ENCODE peak calls at places on chromosomes 1 and 21, in six cellular contexts. Y is upper lobe of left lung, Z is H1, J is stomach, V is sigmoid colon, M is transverse colon. D is an unnamed sample.

GRCh38 chr1:94540440-94541174 is 952 bp downstream of the F3 start:
- DNase-seq in V (no peak), Y (no peak), Z (no peak), J (no peak), M (no peak), D (no peak)

GRCh38 chr1:200535605-200536004 is 84.9 kb downstream of the KIF14 start:
- DNase-seq in M (peak; percentile 36), Y (peak; percentile 22), Z (no peak), J (peak; percentile 53), V (no peak), D (no peak)

GRCh38 chr1:210328746-210329488 is at the start of gene HHAT:
- DNase-seq in Z (peak; percentile 75), V (peak; percentile 87), M (peak; percentile 86), J (peak; percentile 79), Y (peak; percentile 69), D (peak; percentile 88)

GRCh38 chr1:98001764-98002163 is 80.9 kb upstream of the DPYD start:
- DNase-seq in M (no peak), V (no peak), Z (no peak), J (no peak), Y (no peak), D (no peak)

GRCh38 chr1:66416295-66416694 is 117.7 kb upstream of the SGIP1 start:
- DNase-seq in M (no peak), Z (no peak), Y (no peak), V (no peak), J (no peak), D (no peak)

GRCh38 chr21:46424062-46424591 is 34.6 kb upstream of the DIP2A start:
- DNase-seq in Y (no peak), J (no peak), V (no peak), M (no peak), Z (no peak), D (no peak)

GRCh38 chr1:87986154-87986914 is 657.7 kb downstream of the LMO4 start:
- DNase-seq in Z (no peak), V (no peak), J (no peak), Y (no peak), M (no peak), D (no peak)

GRCh38 chr1:21005840-21006239 is 170.9 kb downstream of the EIF4G3 start:
- DNase-seq in Y (no peak), V (no peak), M (no peak), Z (no peak), J (no peak), D (no peak)

GRCh38 chr1:30907641-30908445 is 715 bp downstream of the SDC3 start:
- DNase-seq in Y (no peak), M (peak; percentile 11), Z (no peak), J (no peak), V (peak; percentile 78), D (peak; percentile 64)

GRCh38 chr21:44267655-44268142 is 6.0 kb upstream of the DNMT3L start:
- DNase-seq in V (no peak), Y (no peak), Z (peak; percentile 66), J (no peak), M (peak; percentile 32), D (no peak)

GRCh38 chr1:209743145-209743482 is 12.7 kb upstream of the TRAF3IP3 start:
- DNase-seq in Y (no peak), V (peak; percentile 68), M (no peak), J (peak; percentile 49), Z (no peak), D (no peak)

GRCh38 chr1:5915587-5916571 is 76.3 kb downstream of the NPHP4 start:
- DNase-seq in J (no peak), V (no peak), Z (peak; percentile 45), M (no peak), Y (no peak), D (peak; percentile 65)

GRCh38 chr1:99482286-99482685 is 163.6 kb upstream of the PALMD start:
- DNase-seq in V (no peak), J (no peak), Z (no peak), M (no peak), Y (no peak), D (no peak)

GRCh38 chr1:108000620-108001105 is 35.7 kb upstream of the VAV3 start:
- DNase-seq in M (no peak), J (peak; percentile 64), V (peak; percentile 63), Z (no peak), Y (no peak), D (no peak)

GRCh38 chr21:42026072-42026415 is 15.9 kb upstream of the ZBTB21 start:
- DNase-seq in V (peak; percentile 66), M (no peak), Y (no peak), Z (no peak), J (no peak), D (peak; percentile 53)

GRCh38 chr21:35533893-35534292 is 484.8 kb upstream of the RUNX1 start:
- DNase-seq in Y (no peak), V (no peak), J (no peak), M (no peak), Z (no peak), D (no peak)

GRCh38 chr1:183804916-183805734 is at the start of gene RGL1:
- DNase-seq in M (peak; percentile 60), J (peak; percentile 46), Z (peak; percentile 66), Y (peak; percentile 87), V (peak; percentile 94), D (peak; percentile 82)

GRCh38 chr1:202688401-202688800 is 21.9 kb downstream of the SYT2 start:
- DNase-seq in J (no peak), Z (no peak), V (no peak), M (no peak), Y (no peak), D (no peak)

GRCh38 chr1:47555307-47555706 is 117.5 kb downstream of the FOXD2 start:
- DNase-seq in Z (no peak), Y (peak; percentile 61), M (peak; percentile 66), J (peak; percentile 52), V (no peak), D (no peak)

GRCh38 chr1:237043846-237044636 is 2.1 kb downstream of the RYR2 start:
- DNase-seq in M (no peak), Y (no peak), V (no peak), Z (no peak), J (no peak), D (no peak)

GRCh38 chr1:232012773-232013386 is 386.3 kb downstream of the DISC1 start:
- DNase-seq in Y (peak; percentile 39), Z (no peak), M (peak; percentile 69), V (peak; percentile 87), J (no peak), D (no peak)

GRCh38 chr1:145750444-145750843 is 31.1 kb downstream of the CD160 start:
- DNase-seq in J (no peak), Z (no peak), M (no peak), Y (no peak), V (no peak), D (no peak)

DNA sequence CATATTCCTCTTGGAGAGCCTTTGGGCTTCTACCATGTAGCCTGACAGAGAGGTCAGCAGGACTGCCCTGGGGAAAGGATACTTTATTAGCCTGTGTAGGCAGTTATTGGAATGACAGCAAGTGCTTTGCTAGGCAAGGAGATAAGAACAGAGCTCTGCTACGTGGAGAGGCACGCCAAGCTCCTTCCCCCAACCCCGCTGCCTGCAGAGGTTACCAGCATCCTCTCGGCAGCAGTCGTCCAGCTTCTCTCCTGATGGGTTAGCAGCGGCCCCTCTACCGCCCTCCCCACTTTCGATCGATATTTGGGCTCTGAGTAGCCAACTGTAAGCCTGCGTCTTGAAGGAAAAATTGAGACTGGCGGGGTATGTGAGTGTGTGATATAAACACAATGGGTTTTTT is 122.3 kb downstream of the DHRS3 start:
- DNase-seq in V (no peak), M (no peak), J (no peak), Y (no peak), Z (no peak), D (no peak)
- H3K27ac ChIP-seq in V (peak overlapping the region; percentile 70), M (peak overlapping the region; percentile 5), J (peak overlapping the region; percentile 57), Y (peak overlapping the region; percentile 66), Z (no peak overlapping the region), D (no peak overlapping the region)

GRCh38 chr1:206555473-206555935 is 48.2 kb downstream of the RASSF5 start:
- DNase-seq in Y (no peak), V (no peak), Z (no peak), M (peak; percentile 31), J (no peak), D (no peak)
- TF ChIP-seq POLR2AphosphoS5 in Y (no peak), V (no peak), Z (no peak), M (no peak), J (no peak), D (no peak)

GRCh38 chr1:44801491-44802305 is 1.5 kb downstream of the PLK3 start:
- DNase-seq in V (peak; percentile 70), Z (no peak), Y (no peak), J (no peak), M (peak; percentile 17), D (peak; percentile 79)
- TF ChIP-seq EP300 in V (no peak), Z (no peak), Y (no peak), J (no peak), M (no peak), D (no peak)

DNA sequence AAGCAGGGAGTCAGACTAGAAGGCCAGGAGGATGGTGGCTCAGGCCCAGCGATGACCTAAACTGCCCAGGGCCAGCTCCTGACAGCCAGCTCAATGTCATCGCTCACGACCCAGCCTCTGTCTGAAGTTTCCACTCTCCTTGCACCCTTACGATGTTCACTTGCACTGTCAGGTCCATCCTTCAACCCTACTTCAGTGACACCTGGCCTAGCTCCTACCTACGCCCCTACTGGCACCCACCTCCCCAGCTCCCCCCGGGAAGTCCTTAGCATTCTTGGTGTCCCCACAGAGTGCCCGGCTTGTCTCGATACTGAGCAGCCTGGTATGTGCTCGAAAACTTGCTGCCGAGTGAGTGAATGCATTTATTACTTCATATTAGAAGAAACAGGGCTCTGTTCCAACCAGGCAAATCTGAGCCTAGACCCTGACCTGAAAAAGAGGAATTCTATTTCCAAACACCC is 29.7 kb upstream of the LRRC38 start:
- DNase-seq in Y (no peak), Z (no peak), M (no peak), V (no peak), J (no peak), D (no peak)
- H3K27ac ChIP-seq in Y (peak overlapping the region; percentile 22), Z (no peak overlapping the region), M (peak overlapping the region; percentile 29), V (peak overlapping the region; percentile 41), J (peak overlapping the region; percentile 0), D (peak overlapping the region; percentile 37)